ENCODE peak calls at places on chromosomes 2 and 18, in ten cellular contexts. One of them, this sample, is unnamed.

GRCh38 chr2:234278556-234279286 is 218.2 kb downstream of the ARL4C start:
- DNase-seq in foreskin fibroblast: no peak
- DNase-seq in BE2C: no peak
- DNase-seq in AG09309: no peak
- DNase-seq in coronary artery: no peak
- DNase-seq in thyroid gland: no peak
- DNase-seq in Jurkat, Clone E6-1: peak; percentile 81
- DNase-seq in cardiac fibroblast: no peak
- DNase-seq in fibroblast of lung: no peak
- DNase-seq in cardiac muscle cell: no peak
- DNase-seq in this sample: no peak

GRCh38 chr18:31931886-31932240 is 11.1 kb downstream of the TRAPPC8 start:
- DNase-seq in fibroblast of lung: peak; percentile 37
- DNase-seq in BE2C: no peak
- DNase-seq in foreskin fibroblast: peak; percentile 1
- DNase-seq in Jurkat, Clone E6-1: no peak
- DNase-seq in thyroid gland: no peak
- DNase-seq in cardiac fibroblast: peak; percentile 2
- DNase-seq in coronary artery: no peak
- DNase-seq in AG09309: peak; percentile 68
- DNase-seq in cardiac muscle cell: no peak
- DNase-seq in this sample: no peak

GRCh38 chr18:36412778-36413177 is 115.3 kb downstream of the FHOD3 start:
- DNase-seq in coronary artery: no peak
- DNase-seq in fibroblast of lung: no peak
- DNase-seq in AG09309: no peak
- DNase-seq in foreskin fibroblast: no peak
- DNase-seq in thyroid gland: peak; percentile 45
- DNase-seq in cardiac muscle cell: peak; percentile 38
- DNase-seq in BE2C: peak; percentile 32
- DNase-seq in Jurkat, Clone E6-1: no peak
- DNase-seq in cardiac fibroblast: peak; percentile 56
- DNase-seq in this sample: peak; percentile 5

GRCh38 chr2:9771481-9772017 is 71.7 kb upstream of the TAF1B start:
- DNase-seq in foreskin fibroblast: peak; percentile 68
- DNase-seq in BE2C: no peak
- DNase-seq in Jurkat, Clone E6-1: no peak
- DNase-seq in AG09309: peak; percentile 74
- DNase-seq in cardiac fibroblast: peak; percentile 90
- DNase-seq in thyroid gland: no peak
- DNase-seq in cardiac muscle cell: no peak
- DNase-seq in coronary artery: no peak
- DNase-seq in fibroblast of lung: peak; percentile 68
- DNase-seq in this sample: no peak

GRCh38 chr18:53753616-53754015 is 470.9 kb downstream of the MBD2 start:
- DNase-seq in thyroid gland: no peak
- DNase-seq in cardiac muscle cell: no peak
- DNase-seq in foreskin fibroblast: no peak
- DNase-seq in Jurkat, Clone E6-1: no peak
- DNase-seq in coronary artery: no peak
- DNase-seq in AG09309: no peak
- DNase-seq in cardiac fibroblast: no peak
- DNase-seq in fibroblast of lung: no peak
- DNase-seq in BE2C: no peak
- DNase-seq in this sample: peak; percentile 75

GRCh38 chr2:231457101-231457500 is 7.2 kb downstream of the NCL start:
- DNase-seq in cardiac fibroblast: peak; percentile 65
- DNase-seq in coronary artery: no peak
- DNase-seq in fibroblast of lung: no peak
- DNase-seq in cardiac muscle cell: no peak
- DNase-seq in thyroid gland: no peak
- DNase-seq in foreskin fibroblast: no peak
- DNase-seq in Jurkat, Clone E6-1: no peak
- DNase-seq in BE2C: no peak
- DNase-seq in AG09309: no peak
- DNase-seq in this sample: no peak

GRCh38 chr18:40877096-40877495 is 1077.9 kb upstream of the PIK3C3 start:
- DNase-seq in thyroid gland: no peak
- DNase-seq in coronary artery: no peak
- DNase-seq in foreskin fibroblast: peak; percentile 85
- DNase-seq in AG09309: no peak
- DNase-seq in fibroblast of lung: peak; percentile 96
- DNase-seq in cardiac muscle cell: no peak
- DNase-seq in BE2C: no peak
- DNase-seq in Jurkat, Clone E6-1: no peak
- DNase-seq in cardiac fibroblast: peak; percentile 97
- DNase-seq in this sample: no peak

GRCh38 chr2:192267484-192267883 is 72.8 kb upstream of the TMEFF2 start:
- DNase-seq in AG09309: peak; percentile 46
- DNase-seq in thyroid gland: no peak
- DNase-seq in foreskin fibroblast: peak; percentile 48
- DNase-seq in Jurkat, Clone E6-1: no peak
- DNase-seq in coronary artery: no peak
- DNase-seq in fibroblast of lung: peak; percentile 86
- DNase-seq in BE2C: no peak
- DNase-seq in cardiac fibroblast: peak; percentile 89
- DNase-seq in cardiac muscle cell: no peak
- DNase-seq in this sample: peak; percentile 82

GRCh38 chr2:66443977-66444855 is 9.3 kb downstream of the MEIS1 start:
- DNase-seq in BE2C: no peak
- DNase-seq in coronary artery: no peak
- DNase-seq in Jurkat, Clone E6-1: no peak
- DNase-seq in foreskin fibroblast: peak; percentile 72
- DNase-seq in fibroblast of lung: no peak
- DNase-seq in cardiac fibroblast: peak; percentile 27
- DNase-seq in AG09309: no peak
- DNase-seq in cardiac muscle cell: peak; percentile 63
- DNase-seq in thyroid gland: no peak
- DNase-seq in this sample: no peak

GRCh38 chr2:169093535-169093934 is 24.2 kb downstream of the DHRS9 start:
- DNase-seq in coronary artery: no peak
- DNase-seq in fibroblast of lung: no peak
- DNase-seq in cardiac muscle cell: no peak
- DNase-seq in foreskin fibroblast: no peak
- DNase-seq in thyroid gland: peak; percentile 20
- DNase-seq in AG09309: no peak
- DNase-seq in cardiac fibroblast: peak; percentile 28
- DNase-seq in Jurkat, Clone E6-1: no peak
- DNase-seq in BE2C: no peak
- DNase-seq in this sample: no peak

GRCh38 chr2:29223851-29224692 is 108.9 kb downstream of the CLIP4 start:
- DNase-seq in thyroid gland: peak; percentile 61
- DNase-seq in foreskin fibroblast: peak; percentile 38
- DNase-seq in Jurkat, Clone E6-1: no peak
- DNase-seq in cardiac muscle cell: no peak
- DNase-seq in cardiac fibroblast: peak; percentile 76
- DNase-seq in fibroblast of lung: peak; percentile 78
- DNase-seq in AG09309: peak; percentile 8
- DNase-seq in coronary artery: no peak
- DNase-seq in BE2C: peak; percentile 50
- DNase-seq in this sample: peak; percentile 66

GRCh38 chr2:6771539-6772365 is 94.0 kb downstream of the CMPK2 start:
- DNase-seq in AG09309: no peak
- DNase-seq in BE2C: no peak
- DNase-seq in foreskin fibroblast: no peak
- DNase-seq in Jurkat, Clone E6-1: no peak
- DNase-seq in cardiac muscle cell: no peak
- DNase-seq in fibroblast of lung: no peak
- DNase-seq in coronary artery: no peak
- DNase-seq in thyroid gland: no peak
- DNase-seq in cardiac fibroblast: no peak
- DNase-seq in this sample: no peak

GRCh38 chr2:71224935-71225334 is 2.0 kb downstream of the PAIP2B start:
- DNase-seq in thyroid gland: no peak
- DNase-seq in cardiac muscle cell: no peak
- DNase-seq in Jurkat, Clone E6-1: no peak
- DNase-seq in coronary artery: no peak
- DNase-seq in foreskin fibroblast: no peak
- DNase-seq in fibroblast of lung: no peak
- DNase-seq in BE2C: no peak
- DNase-seq in cardiac fibroblast: no peak
- DNase-seq in AG09309: no peak
- DNase-seq in this sample: no peak

GRCh38 chr2:76737607-76738006 is 784.6 kb downstream of the LRRTM4 start:
- DNase-seq in AG09309: no peak
- DNase-seq in BE2C: no peak
- DNase-seq in coronary artery: no peak
- DNase-seq in cardiac fibroblast: no peak
- DNase-seq in fibroblast of lung: no peak
- DNase-seq in Jurkat, Clone E6-1: no peak
- DNase-seq in thyroid gland: no peak
- DNase-seq in foreskin fibroblast: no peak
- DNase-seq in cardiac muscle cell: peak; percentile 22
- DNase-seq in this sample: no peak

GRCh38 chr2:11646530-11646929 is 23.5 kb downstream of the NTSR2 start:
- DNase-seq in fibroblast of lung: no peak
- DNase-seq in cardiac muscle cell: no peak
- DNase-seq in BE2C: no peak
- DNase-seq in foreskin fibroblast: no peak
- DNase-seq in cardiac fibroblast: no peak
- DNase-seq in Jurkat, Clone E6-1: no peak
- DNase-seq in thyroid gland: no peak
- DNase-seq in coronary artery: no peak
- DNase-seq in AG09309: no peak
- DNase-seq in this sample: no peak

GRCh38 chr2:11652555-11652954 is 17.4 kb downstream of the NTSR2 start:
- DNase-seq in BE2C: no peak
- DNase-seq in cardiac fibroblast: no peak
- DNase-seq in foreskin fibroblast: peak; percentile 19
- DNase-seq in AG09309: no peak
- DNase-seq in thyroid gland: no peak
- DNase-seq in coronary artery: no peak
- DNase-seq in cardiac muscle cell: no peak
- DNase-seq in Jurkat, Clone E6-1: no peak
- DNase-seq in fibroblast of lung: peak; percentile 15
- DNase-seq in this sample: no peak

GRCh38 chr2:11647834-11648600 is 22.0 kb downstream of the NTSR2 start:
- DNase-seq in foreskin fibroblast: no peak
- DNase-seq in AG09309: no peak
- DNase-seq in cardiac fibroblast: peak; percentile 26
- DNase-seq in Jurkat, Clone E6-1: no peak
- DNase-seq in fibroblast of lung: peak; percentile 26
- DNase-seq in cardiac muscle cell: no peak
- DNase-seq in BE2C: no peak
- DNase-seq in coronary artery: no peak
- DNase-seq in thyroid gland: no peak
- DNase-seq in this sample: no peak

GRCh38 chr2:11652141-11652540 is 17.9 kb downstream of the NTSR2 start:
- DNase-seq in coronary artery: no peak
- DNase-seq in cardiac muscle cell: no peak
- DNase-seq in BE2C: no peak
- DNase-seq in thyroid gland: no peak
- DNase-seq in Jurkat, Clone E6-1: no peak
- DNase-seq in foreskin fibroblast: no peak
- DNase-seq in AG09309: no peak
- DNase-seq in fibroblast of lung: no peak
- DNase-seq in cardiac fibroblast: no peak
- DNase-seq in this sample: no peak

DNA sequence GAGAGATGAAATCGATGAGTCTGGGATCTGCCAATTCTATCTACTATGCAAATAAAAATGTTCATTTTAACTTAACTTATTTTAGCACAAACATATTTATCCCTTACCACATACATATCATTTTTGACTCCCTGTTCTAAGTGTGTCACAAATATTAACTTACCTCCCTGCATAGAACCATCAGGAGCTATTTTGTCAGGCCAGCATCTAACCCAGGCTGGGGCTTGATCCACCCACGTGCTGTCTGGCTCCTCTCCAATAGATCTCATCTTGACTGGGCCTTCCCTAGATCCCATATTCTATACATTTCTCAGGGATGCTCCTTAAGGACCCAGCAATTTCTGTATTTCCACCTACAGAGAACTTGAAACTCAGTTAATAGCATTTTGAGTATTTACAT is 20.9 kb downstream of the NTSR2 start:
- DNase-seq in cardiac fibroblast: no peak
- DNase-seq in Jurkat, Clone E6-1: no peak
- DNase-seq in AG09309: no peak
- DNase-seq in coronary artery: no peak
- DNase-seq in cardiac muscle cell: no peak
- DNase-seq in fibroblast of lung: no peak
- DNase-seq in BE2C: no peak
- DNase-seq in foreskin fibroblast: no peak
- DNase-seq in thyroid gland: no peak
- DNase-seq in this sample: no peak
- H3K4me3 ChIP-seq in cardiac fibroblast: no peak overlapping the region
- H3K4me3 ChIP-seq in Jurkat, Clone E6-1: no peak overlapping the region
- H3K4me3 ChIP-seq in AG09309: no peak overlapping the region
- H3K4me3 ChIP-seq in coronary artery: no peak overlapping the region
- H3K4me3 ChIP-seq in cardiac muscle cell: no peak overlapping the region
- H3K4me3 ChIP-seq in fibroblast of lung: no peak overlapping the region
- H3K4me3 ChIP-seq in BE2C: no peak overlapping the region
- H3K4me3 ChIP-seq in foreskin fibroblast: no peak overlapping the region
- H3K4me3 ChIP-seq in thyroid gland: no peak overlapping the region
- H3K4me3 ChIP-seq in this sample: no peak overlapping the region

GRCh38 chr2:17539993-17540812 is at the start of gene VSNL1:
- DNase-seq in foreskin fibroblast: peak; percentile 50
- DNase-seq in fibroblast of lung: peak; percentile 93
- DNase-seq in cardiac muscle cell: peak; percentile 96
- DNase-seq in thyroid gland: peak; percentile 87
- DNase-seq in cardiac fibroblast: peak; percentile 39
- DNase-seq in AG09309: no peak
- DNase-seq in coronary artery: no peak
- DNase-seq in Jurkat, Clone E6-1: no peak
- DNase-seq in BE2C: peak; percentile 87
- DNase-seq in this sample: peak; percentile 99
- H3K4me3 ChIP-seq in foreskin fibroblast: peak within 1 kb of the TSS; percentile 76
- H3K4me3 ChIP-seq in fibroblast of lung: peak within 1 kb of the TSS; percentile 93
- H3K4me3 ChIP-seq in cardiac muscle cell: peak within 1 kb of the TSS; percentile 38
- H3K4me3 ChIP-seq in thyroid gland: peak within 1 kb of the TSS; percentile 37
- H3K4me3 ChIP-seq in cardiac fibroblast: peak within 1 kb of the TSS; percentile 54
- H3K4me3 ChIP-seq in AG09309: peak within 1 kb of the TSS; percentile 69
- H3K4me3 ChIP-seq in coronary artery: peak within 1 kb of the TSS; percentile 73
- H3K4me3 ChIP-seq in Jurkat, Clone E6-1: no peak within 1 kb of the TSS
- H3K4me3 ChIP-seq in BE2C: peak within 1 kb of the TSS; percentile 55
- H3K4me3 ChIP-seq in this sample: peak within 1 kb of the TSS; percentile 64

GRCh38 chr18:4734903-4735302 is 279.8 kb upstream of the DLGAP1 start:
- DNase-seq in Jurkat, Clone E6-1: peak; percentile 6
- DNase-seq in foreskin fibroblast: no peak
- DNase-seq in cardiac muscle cell: no peak
- DNase-seq in fibroblast of lung: no peak
- DNase-seq in coronary artery: no peak
- DNase-seq in AG09309: no peak
- DNase-seq in cardiac fibroblast: no peak
- DNase-seq in thyroid gland: no peak
- DNase-seq in BE2C: no peak
- DNase-seq in this sample: no peak

GRCh38 chr18:4734021-4734420 is 278.9 kb upstream of the DLGAP1 start:
- DNase-seq in thyroid gland: no peak
- DNase-seq in cardiac fibroblast: no peak
- DNase-seq in AG09309: no peak
- DNase-seq in Jurkat, Clone E6-1: no peak
- DNase-seq in fibroblast of lung: no peak
- DNase-seq in BE2C: no peak
- DNase-seq in coronary artery: no peak
- DNase-seq in foreskin fibroblast: no peak
- DNase-seq in cardiac muscle cell: no peak
- DNase-seq in this sample: no peak
- H3K4me3 ChIP-seq in thyroid gland: no peak overlapping the region
- H3K4me3 ChIP-seq in cardiac fibroblast: no peak overlapping the region
- H3K4me3 ChIP-seq in AG09309: no peak overlapping the region
- H3K4me3 ChIP-seq in Jurkat, Clone E6-1: no peak overlapping the region
- H3K4me3 ChIP-seq in fibroblast of lung: no peak overlapping the region
- H3K4me3 ChIP-seq in BE2C: no peak overlapping the region
- H3K4me3 ChIP-seq in coronary artery: no peak overlapping the region
- H3K4me3 ChIP-seq in foreskin fibroblast: no peak overlapping the region
- H3K4me3 ChIP-seq in cardiac muscle cell: no peak overlapping the region
- H3K4me3 ChIP-seq in this sample: no peak overlapping the region

GRCh38 chr18:46756172-46756558 is 688 bp downstream of the ST8SIA5 start:
- DNase-seq in Jurkat, Clone E6-1: no peak
- DNase-seq in AG09309: no peak
- DNase-seq in cardiac muscle cell: no peak
- DNase-seq in thyroid gland: no peak
- DNase-seq in coronary artery: no peak
- DNase-seq in foreskin fibroblast: no peak
- DNase-seq in fibroblast of lung: no peak
- DNase-seq in cardiac fibroblast: no peak
- DNase-seq in BE2C: no peak
- DNase-seq in this sample: no peak
- H3K4me3 ChIP-seq in Jurkat, Clone E6-1: no peak overlapping the region
- H3K4me3 ChIP-seq in AG09309: no peak overlapping the region
- H3K4me3 ChIP-seq in cardiac muscle cell: peak overlapping the region; percentile 45
- H3K4me3 ChIP-seq in thyroid gland: peak overlapping the region; percentile 9
- H3K4me3 ChIP-seq in coronary artery: peak overlapping the region; percentile 50
- H3K4me3 ChIP-seq in foreskin fibroblast: no peak overlapping the region
- H3K4me3 ChIP-seq in fibroblast of lung: no peak overlapping the region
- H3K4me3 ChIP-seq in cardiac fibroblast: no peak overlapping the region
- H3K4me3 ChIP-seq in BE2C: no peak overlapping the region
- H3K4me3 ChIP-seq in this sample: peak overlapping the region; percentile 74